ENCODE peak calls at places on chromosome 4, in nine cellular contexts. G is neuronal stem cell; H is IMR-90; M is OCI-LY7; F is pancreas; D is GM23338; L is testis; J is CD4-positive, alpha-beta T cell; Q is aorta. C is an unnamed sample.

GRCh38 chr4:107999932-108000539 is 10.3 kb downstream of the HADH start:
- DNase-seq in F (no peak), M (no peak), Q (no peak), L (no peak), G (no peak), H (no peak), J (no peak), D (no peak), C (no peak)

GRCh38 chr4:57462843-57463242 is 352.7 kb upstream of the IGFBP7 start:
- DNase-seq in M (no peak), L (no peak), Q (no peak), D (no peak), G (peak; percentile 31), F (no peak), H (no peak), J (no peak), C (no peak)

GRCh38 chr4:173346074-173346473 is 11.9 kb upstream of the HMGB2 start:
- DNase-seq in G (no peak), L (no peak), D (no peak), M (no peak), Q (no peak), H (peak; percentile 47), J (no peak), F (no peak), C (no peak)

GRCh38 chr4:99301376-99302164 is 10.8 kb upstream of the ADH1A start:
- DNase-seq in F (no peak), H (peak; percentile 32), D (no peak), M (no peak), L (no peak), G (no peak), Q (peak; percentile 72), J (no peak), C (no peak)

GRCh38 chr4:18020145-18020670 is 1.3 kb downstream of the LCORL start:
- DNase-seq in M (peak; percentile 32), D (peak; percentile 25), Q (no peak), F (no peak), L (peak; percentile 25), J (no peak), H (peak; percentile 12), G (no peak), C (peak; percentile 51)

GRCh38 chr4:140533951-140534480 is 10.0 kb downstream of the ELMOD2 start:
- DNase-seq in D (no peak), F (no peak), G (no peak), L (no peak), H (peak; percentile 67), J (no peak), Q (no peak), M (no peak), C (no peak)

GRCh38 chr4:119585771-119586170 is 42.8 kb downstream of the PDE5A start:
- DNase-seq in D (no peak), L (no peak), J (no peak), H (peak; percentile 80), M (no peak), Q (no peak), F (no peak), G (no peak), C (no peak)

GRCh38 chr4:138796761-138797160 is 218.8 kb upstream of the NOCT start:
- DNase-seq in F (no peak), L (no peak), H (no peak), Q (no peak), M (no peak), J (no peak), G (no peak), D (no peak), C (no peak)

GRCh38 chr4:32417113-32417704 is 1697.0 kb downstream of the PCDH7 start:
- DNase-seq in G (no peak), H (no peak), J (no peak), D (peak; percentile 32), L (no peak), F (no peak), M (peak; percentile 12), Q (no peak), C (no peak)

GRCh38 chr4:174697164-174697563 is 131.9 kb downstream of the GLRA3 start:
- DNase-seq in M (no peak), F (no peak), H (no peak), L (no peak), D (no peak), G (no peak), Q (no peak), J (no peak), C (no peak)

DNA sequence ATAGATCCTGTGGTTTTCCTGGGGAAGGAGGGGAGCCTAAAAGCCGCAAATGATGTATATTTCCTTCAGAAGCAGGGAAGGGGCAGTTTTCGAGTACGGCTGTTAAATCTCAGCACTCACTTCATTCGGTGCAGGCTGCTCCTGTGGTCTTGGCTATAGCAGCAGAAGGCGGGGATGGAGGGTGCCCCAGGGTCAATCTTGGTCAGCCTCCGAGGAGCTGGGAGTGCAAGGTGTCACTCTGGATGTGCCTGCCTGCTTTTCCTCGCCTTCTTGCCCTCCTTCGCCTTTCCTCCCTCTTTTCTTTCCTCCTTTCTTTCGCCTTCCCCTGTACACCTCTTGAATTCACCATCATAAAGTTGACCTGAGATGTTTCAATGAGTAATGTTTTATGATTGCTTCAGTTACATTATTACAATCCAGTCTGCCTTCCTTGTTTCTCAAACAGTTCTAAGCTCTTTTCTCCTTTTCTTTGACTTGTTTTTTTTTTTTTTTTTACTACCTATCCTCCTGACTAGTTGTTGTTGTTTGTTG is 101.6 kb downstream of the RELL1 start:
- DNase-seq in G (no peak), J (no peak), Q (no peak), H (no peak), F (no peak), L (no peak), M (no peak), D (no peak), C (no peak)
- H3K27ac ChIP-seq in G (no peak overlapping the region), J (no peak overlapping the region), Q (no peak overlapping the region), H (no peak overlapping the region), F (no peak overlapping the region), L (no peak overlapping the region), M (no peak overlapping the region), D (no peak overlapping the region), C (peak overlapping the region; percentile 87)

GRCh38 chr4:168487821-168488162 is 7.5 kb upstream of the DDX60L start:
- DNase-seq in L (no peak), F (no peak), M (no peak), Q (no peak), G (no peak), H (no peak), D (no peak), J (no peak), C (no peak)

GRCh38 chr4:168491563-168491962 is 5.3 kb upstream of the PALLD start:
- DNase-seq in L (no peak), H (no peak), G (no peak), F (no peak), D (no peak), M (no peak), Q (no peak), J (no peak), C (no peak)

GRCh38 chr4:168488800-168489404 is 8.0 kb upstream of the PALLD start:
- DNase-seq in J (no peak), D (no peak), G (no peak), L (no peak), Q (no peak), M (no peak), F (no peak), H (no peak), C (no peak)

GRCh38 chr4:168486961-168487820 is 6.9 kb upstream of the DDX60L start:
- DNase-seq in M (no peak), L (no peak), H (peak; percentile 82), F (no peak), J (no peak), D (no peak), Q (no peak), G (no peak), C (no peak)

GRCh38 chr4:168489616-168490015 is 7.2 kb upstream of the PALLD start:
- DNase-seq in G (no peak), D (no peak), J (no peak), M (no peak), Q (no peak), F (no peak), L (no peak), H (no peak), C (no peak)
- H3K27ac ChIP-seq in G (no peak overlapping the region), D (no peak overlapping the region), J (no peak overlapping the region), M (no peak overlapping the region), Q (no peak overlapping the region), F (no peak overlapping the region), L (no peak overlapping the region), H (no peak overlapping the region), C (no peak overlapping the region)

GRCh38 chr4:110867981-110868380 is 245.1 kb upstream of the PITX2 start:
- DNase-seq in Q (no peak), J (no peak), M (no peak), D (no peak), F (no peak), L (no peak), H (no peak), G (no peak), C (no peak)

GRCh38 chr4:110867251-110867960 is 244.5 kb upstream of the PITX2 start:
- DNase-seq in L (no peak), H (no peak), G (no peak), F (no peak), J (no peak), M (no peak), Q (no peak), D (no peak), C (no peak)

GRCh38 chr4:110869114-110869513 is 246.2 kb upstream of the PITX2 start:
- DNase-seq in L (no peak), H (peak; percentile 79), M (no peak), Q (no peak), D (no peak), F (no peak), J (no peak), G (no peak), C (no peak)

GRCh38 chr4:110865611-110866254 is 242.9 kb upstream of the PITX2 start:
- DNase-seq in F (no peak), L (no peak), Q (no peak), D (no peak), J (no peak), G (no peak), M (no peak), H (peak; percentile 55), C (no peak)

GRCh38 chr4:110869862-110870577 is 247.1 kb upstream of the PITX2 start:
- DNase-seq in M (no peak), Q (no peak), F (no peak), L (no peak), J (no peak), G (no peak), H (peak; percentile 25), D (no peak), C (no peak)
- H3K27ac ChIP-seq in M (no peak overlapping the region), Q (no peak overlapping the region), F (no peak overlapping the region), L (no peak overlapping the region), J (no peak overlapping the region), G (no peak overlapping the region), H (no peak overlapping the region), D (no peak overlapping the region), C (no peak overlapping the region)

DNA sequence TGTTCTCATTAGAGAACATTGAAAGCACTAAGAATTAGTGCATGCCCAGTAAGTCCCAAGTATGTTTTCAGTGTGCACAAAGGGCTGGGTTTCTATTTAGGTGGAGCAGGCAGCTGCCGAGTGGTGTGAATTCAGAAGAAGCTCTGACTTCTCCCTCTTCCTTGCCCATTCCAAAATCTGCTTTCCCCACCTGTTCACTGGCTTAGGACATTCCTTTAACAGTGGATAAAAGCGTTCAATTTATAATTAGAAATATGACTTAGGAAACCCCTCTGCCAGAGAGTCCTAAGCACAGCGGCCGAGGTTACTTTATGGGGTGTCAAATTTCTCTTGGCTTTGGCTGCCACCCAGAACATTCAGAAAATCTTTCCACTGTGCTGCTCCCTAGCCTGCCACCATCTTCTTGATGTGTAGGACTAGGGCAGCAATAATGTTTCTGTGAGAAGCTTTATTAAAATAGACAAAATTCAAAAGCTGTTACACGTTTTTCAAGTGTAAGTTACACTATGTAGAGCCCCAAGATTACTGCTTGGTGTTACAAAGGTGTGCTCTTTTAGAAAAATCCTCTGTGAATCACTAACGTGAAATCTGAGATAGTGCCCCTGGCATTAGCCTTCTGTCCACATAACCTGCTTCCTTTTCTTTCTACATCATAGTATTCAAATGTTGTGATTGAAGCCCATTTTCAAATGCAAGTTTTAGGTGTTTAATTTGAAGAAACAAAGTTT is 191.6 kb upstream of the ANKRD50 start:
- DNase-seq in G (no peak), Q (no peak), J (no peak), L (no peak), F (peak; percentile 49), H (peak; percentile 68), M (no peak), D (peak; percentile 29), C (no peak)
- H3K27ac ChIP-seq in G (no peak overlapping the region), Q (no peak overlapping the region), J (no peak overlapping the region), L (no peak overlapping the region), F (peak overlapping the region; percentile 59), H (no peak overlapping the region), M (no peak overlapping the region), D (no peak overlapping the region), C (no peak overlapping the region)